ENCODE peak calls at places on chromosome 1, in nine cellular contexts. C, V, I, Q, L, R, M, B and D are unnamed samples.
A peak's percentile ranks its signal among the peaks of the same experiment; 100 is the strongest.

GRCh38 chr1:182146286-182146685 is 84.8 kb upstream of the ZNF648 start:
- DNase-seq in C (peak; percentile 45), V (no peak), I (no peak), Q (no peak), L (no peak), R (no peak), M (no peak), B (no peak), D (no peak)

GRCh38 chr1:198187973-198188588 is 31.3 kb downstream of the NEK7 start:
- DNase-seq in C (no peak), V (no peak), I (no peak), Q (no peak), L (no peak), R (no peak), M (no peak), B (no peak), D (no peak)

GRCh38 chr1:30348147-30348546 is 375.2 kb downstream of the MATN1 start:
- DNase-seq in C (no peak), V (no peak), I (no peak), Q (no peak), L (no peak), R (no peak), M (no peak), B (no peak), D (no peak)

GRCh38 chr1:203167913-203168200 is 7.8 kb downstream of the MYBPH start:
- DNase-seq in C (no peak), V (no peak), I (no peak), Q (no peak), L (no peak), R (no peak), M (no peak), B (no peak), D (no peak)

GRCh38 chr1:243562473-243562872 is 287.6 kb downstream of the AKT3 start:
- DNase-seq in C (no peak), V (no peak), I (no peak), Q (no peak), L (no peak), R (no peak), M (no peak), B (no peak), D (no peak)

GRCh38 chr1:12220890-12221289 is 8.9 kb upstream of the VPS13D start:
- DNase-seq in C (no peak), V (no peak), I (no peak), Q (no peak), L (no peak), R (no peak), M (no peak), B (no peak), D (no peak)

GRCh38 chr1:58754056-58754613 is 29.7 kb downstream of the JUN start:
- DNase-seq in C (no peak), V (no peak), I (no peak), Q (no peak), L (no peak), R (no peak), M (no peak), B (no peak), D (no peak)

GRCh38 chr1:172960454-172961208 is 90.1 kb downstream of the TNFSF18 start:
- DNase-seq in C (no peak), V (no peak), I (no peak), Q (no peak), L (no peak), R (no peak), M (no peak), B (no peak), D (no peak)

GRCh38 chr1:175679931-175680652 is 63.3 kb downstream of the TNR start:
- DNase-seq in C (no peak), V (no peak), I (no peak), Q (no peak), L (no peak), R (no peak), M (no peak), B (no peak), D (no peak)

GRCh38 chr1:203239906-203240305 is 10.4 kb upstream of the CHIT1 start:
- DNase-seq in C (no peak), V (no peak), I (no peak), Q (no peak), L (no peak), R (no peak), M (no peak), B (no peak), D (no peak)

GRCh38 chr1:234538062-234538731 is 59.2 kb upstream of the TARBP1 start:
- DNase-seq in C (no peak), V (no peak), I (no peak), Q (no peak), L (no peak), R (no peak), M (no peak), B (no peak), D (no peak)

GRCh38 chr1:208486677-208487076 is 242.5 kb upstream of the PLXNA2 start:
- DNase-seq in C (no peak), V (no peak), I (no peak), Q (no peak), L (no peak), R (no peak), M (no peak), B (no peak), D (no peak)

GRCh38 chr1:92380867-92381266 is 82.0 kb downstream of the RPAP2 start:
- DNase-seq in C (no peak), V (no peak), I (no peak), Q (no peak), L (no peak), R (no peak), M (no peak), B (no peak), D (no peak)

GRCh38 chr1:36304521-36304920 is 1.6 kb upstream of the SH3D21 start:
- DNase-seq in C (no peak), V (no peak), I (no peak), Q (no peak), L (no peak), R (peak; percentile 16), M (no peak), B (no peak), D (no peak)

GRCh38 chr1:54882483-54882882 is 4.5 kb downstream of the DHCR24 start:
- DNase-seq in C (no peak), V (no peak), I (no peak), Q (no peak), L (no peak), R (no peak), M (no peak), B (no peak), D (no peak)

GRCh38 chr1:44484155-44484688 is 79.2 kb downstream of the RNF220 start:
- DNase-seq in C (no peak), V (no peak), I (peak; percentile 45), Q (no peak), L (no peak), R (peak; percentile 41), M (no peak), B (no peak), D (no peak)

GRCh38 chr1:70475023-70475422 is 64.0 kb downstream of the CTH start:
- DNase-seq in C (no peak), V (no peak), I (no peak), Q (no peak), L (no peak), R (no peak), M (no peak), B (no peak), D (no peak)

GRCh38 chr1:93502561-93502960 is 54.6 kb downstream of the FNBP1L start:
- DNase-seq in C (no peak), V (no peak), I (no peak), Q (no peak), L (no peak), R (no peak), M (no peak), B (no peak), D (no peak)

GRCh38 chr1:31977361-31978131 is 36.1 kb upstream of the KHDRBS1 start:
- DNase-seq in C (no peak), V (peak; percentile 20), I (no peak), Q (peak; percentile 16), L (no peak), R (no peak), M (no peak), B (peak; percentile 37), D (peak; percentile 50)

GRCh38 chr1:15837931-15838330 is 9.6 kb upstream of the SPEN start:
- DNase-seq in C (no peak), V (no peak), I (no peak), Q (no peak), L (no peak), R (no peak), M (no peak), B (no peak), D (no peak)

GRCh38 chr1:200907611-200908097 is 13.0 kb downstream of the INAVA start:
- DNase-seq in C (no peak), V (no peak), I (no peak), Q (no peak), L (no peak), R (no peak), M (no peak), B (no peak), D (no peak)

GRCh38 chr1:152582647-152583046 is 2.3 kb upstream of the LCE3D start:
- DNase-seq in C (no peak), V (no peak), I (no peak), Q (no peak), L (no peak), R (no peak), M (no peak), B (no peak), D (no peak)

GRCh38 chr1:161999318-162000052 is 24.2 kb downstream of the OLFML2B start:
- DNase-seq in C (no peak), V (no peak), I (no peak), Q (no peak), L (no peak), R (no peak), M (no peak), B (no peak), D (no peak)

GRCh38 chr1:156795787-156796186 is 20.9 kb downstream of the SH2D2A start:
- DNase-seq in C (no peak), V (no peak), I (no peak), Q (no peak), L (no peak), R (no peak), M (no peak), B (no peak), D (no peak)

GRCh38 chr1:205454903-205455335 is 926 bp downstream of the BLACAT1 start:
- DNase-seq in C (no peak), V (no peak), I (no peak), Q (no peak), L (no peak), R (no peak), M (no peak), B (no peak), D (no peak)

GRCh38 chr1:151549199-151549598 is 9.1 kb downstream of the TUFT1 start:
- DNase-seq in C (no peak), V (no peak), I (no peak), Q (no peak), L (no peak), R (no peak), M (no peak), B (no peak), D (no peak)

GRCh38 chr1:15722411-15722810 is 13.6 kb upstream of the SLC25A34 start:
- DNase-seq in C (no peak), V (no peak), I (no peak), Q (no peak), L (no peak), R (no peak), M (no peak), B (no peak), D (no peak)

GRCh38 chr1:160813215-160813614 is 17.2 kb downstream of the LY9 start:
- DNase-seq in C (no peak), V (no peak), I (no peak), Q (peak; percentile 51), L (no peak), R (no peak), M (no peak), B (no peak), D (no peak)

GRCh38 chr1:205318231-205318991 is 3.1 kb downstream of the NUAK2 start:
- DNase-seq in C (peak; percentile 26), V (no peak), I (no peak), Q (no peak), L (no peak), R (no peak), M (no peak), B (no peak), D (no peak)